ENCODE peak calls at places on chromosome 19, in four cellular contexts. N, C, U and A are unnamed samples.

GRCh38 chr19:49677232-49677881 is at the start of gene PRMT1:
- DNase-seq in N (peak), C (no peak), U (no peak), A (peak)

GRCh38 chr19:20103091-20103501 is 25.3 kb downstream of the ZNF90 start:
- DNase-seq in N (no peak), C (no peak), U (no peak), A (no peak)

GRCh38 chr19:44757057-44757734 is 8.7 kb downstream of the BCL3 start:
- DNase-seq in N (no peak), C (no peak), U (peak), A (no peak)

GRCh38 chr19:28045621-28046020 is 1167.3 kb downstream of the UQCRFS1 start:
- DNase-seq in N (no peak), C (no peak), U (no peak), A (no peak)

GRCh38 chr19:48033604-48034003 is 10.3 kb downstream of the CABP5 start:
- DNase-seq in N (no peak), C (no peak), U (no peak), A (no peak)

GRCh38 chr19:42764836-42765235 is 642 bp downstream of the PSG8 start:
- DNase-seq in N (no peak), C (no peak), U (no peak), A (no peak)

GRCh38 chr19:12789904-12790619 is 1.2 kb upstream of the JUNB start:
- DNase-seq in N (peak), C (peak), U (peak), A (peak)

GRCh38 chr19:43626838-43627237 is 7.4 kb upstream of the ZNF428 start:
- DNase-seq in N (no peak), C (no peak), U (no peak), A (no peak)